ENCODE peak calls at places on chromosome 22, in four cellular contexts. T, Q, G and W are unnamed samples.

GRCh38 chr22:49103314-49104052 is 724.2 kb downstream of the BRD1 start:
- DNase-seq in G (peak), Q (no peak), T (no peak), W (no peak)

GRCh38 chr22:44582016-44582415 is 84.0 kb upstream of the RTL6 start:
- DNase-seq in Q (peak), T (no peak), G (peak), W (no peak)

GRCh38 chr22:42340695-42341383 is 70.4 kb upstream of the TCF20 start:
- DNase-seq in T (no peak), Q (no peak), G (no peak), W (no peak)

GRCh38 chr22:44383652-44384562 is 71.2 kb upstream of the SHISAL1 start:
- DNase-seq in Q (no peak), G (peak), T (no peak), W (no peak)

GRCh38 chr22:29167032-29167911 is 38.4 kb upstream of the EMID1 start:
- DNase-seq in Q (no peak), T (peak), G (no peak), W (no peak)

GRCh38 chr22:39284142-39284980 is 35.1 kb downstream of the RPL3 start:
- DNase-seq in G (no peak), T (no peak), Q (no peak), W (no peak)

GRCh38 chr22:25953919-25954318 is 211.9 kb downstream of the MYO18B start:
- DNase-seq in Q (no peak), G (no peak), T (no peak), W (no peak)

GRCh38 chr22:31400023-31400397 is 606 bp downstream of the DRG1 start:
- DNase-seq in G (no peak), Q (no peak), T (no peak), W (peak)

DNA sequence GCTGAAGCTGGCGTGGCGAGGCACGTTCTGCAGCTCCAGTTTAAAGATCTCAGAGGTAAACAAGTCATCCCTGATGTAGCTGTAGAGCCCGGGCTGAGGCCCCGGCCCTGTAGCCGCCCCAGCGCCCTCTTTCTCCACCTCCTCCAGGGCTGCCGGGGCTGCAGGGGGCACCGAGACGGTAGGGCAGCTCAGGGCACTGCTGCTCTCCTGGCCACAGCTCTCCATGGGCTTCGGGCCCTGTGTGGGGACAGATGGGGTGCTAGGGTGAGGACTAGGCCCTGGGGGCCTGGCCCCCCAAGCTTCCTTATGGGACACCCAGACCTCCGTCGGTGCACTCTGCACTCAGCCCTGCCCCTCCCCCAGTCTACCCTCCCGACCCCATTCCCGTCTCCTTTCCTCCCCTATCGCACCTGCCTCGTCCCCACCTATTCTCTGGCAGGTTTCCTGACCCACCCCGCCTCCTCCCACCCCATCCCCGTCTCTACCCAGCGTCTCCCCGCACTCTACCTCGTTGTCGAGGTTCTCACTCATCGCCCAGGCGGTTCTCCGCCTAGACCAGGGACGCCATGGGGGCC is 559 bp downstream of the RANBP1 start:
- DNase-seq in Q (no peak), G (no peak), T (no peak), W (no peak)
- TF ChIP-seq CTCF in Q (no peak), G (no peak), T (no peak), W (no peak)

GRCh38 chr22:18075101-18075730 is 2.6 kb upstream of the PEX26 start:
- DNase-seq in Q (no peak), T (no peak), G (no peak), W (no peak)

GRCh38 chr22:18070041-18070440 is 7.7 kb upstream of the PEX26 start:
- DNase-seq in Q (no peak), G (no peak), T (no peak), W (no peak)

GRCh38 chr22:18070556-18071306 is 7.1 kb upstream of the PEX26 start:
- DNase-seq in T (peak), Q (no peak), G (peak), W (no peak)

GRCh38 chr22:18068991-18069390 is 8.8 kb upstream of the PEX26 start:
- DNase-seq in G (no peak), T (no peak), Q (no peak), W (no peak)

DNA sequence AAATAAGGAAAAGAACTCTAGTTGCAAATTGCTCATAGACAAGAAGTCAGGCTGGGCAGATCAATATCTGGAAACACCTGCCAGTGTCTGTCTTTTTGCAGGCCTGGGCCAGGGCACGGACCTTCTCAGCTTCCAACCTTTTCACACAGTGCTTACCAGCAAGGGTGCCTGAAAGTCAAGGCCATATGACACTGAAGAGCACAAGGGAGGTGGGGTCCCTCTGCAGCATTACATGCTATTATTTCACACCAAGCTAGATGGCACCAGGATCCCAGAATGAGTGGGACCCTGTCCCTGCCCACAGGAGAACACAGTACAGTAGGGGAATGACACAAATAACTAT is 5.9 kb upstream of the PEX26 start:
- DNase-seq in G (no peak), T (no peak), Q (no peak), W (no peak)
- TF ChIP-seq CTCF in G (no peak), T (no peak), Q (no peak), W (no peak)

DNA sequence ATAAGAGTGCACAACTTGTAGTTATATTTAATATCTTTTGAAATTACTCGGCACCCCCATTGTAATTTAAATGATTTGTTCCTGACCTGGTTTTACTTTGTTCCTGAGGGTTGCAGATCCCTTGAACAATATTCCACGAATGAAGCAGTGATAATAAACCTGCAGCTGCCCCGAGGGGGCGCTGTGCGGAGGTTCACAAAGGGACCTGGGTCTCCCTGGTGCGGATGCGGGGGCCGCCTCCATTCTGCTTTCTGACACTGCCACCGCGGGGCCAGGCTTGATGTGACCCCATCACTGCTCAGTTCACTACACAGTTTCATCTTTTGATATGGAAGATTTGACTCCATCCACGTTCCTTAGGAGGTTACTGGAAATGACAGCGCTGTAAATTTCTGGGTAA is 62.9 kb upstream of the PRODH start:
- DNase-seq in Q (no peak), G (no peak), T (no peak), W (peak)
- TF ChIP-seq CTCF in Q (no peak), G (no peak), T (no peak), W (peak)

DNA sequence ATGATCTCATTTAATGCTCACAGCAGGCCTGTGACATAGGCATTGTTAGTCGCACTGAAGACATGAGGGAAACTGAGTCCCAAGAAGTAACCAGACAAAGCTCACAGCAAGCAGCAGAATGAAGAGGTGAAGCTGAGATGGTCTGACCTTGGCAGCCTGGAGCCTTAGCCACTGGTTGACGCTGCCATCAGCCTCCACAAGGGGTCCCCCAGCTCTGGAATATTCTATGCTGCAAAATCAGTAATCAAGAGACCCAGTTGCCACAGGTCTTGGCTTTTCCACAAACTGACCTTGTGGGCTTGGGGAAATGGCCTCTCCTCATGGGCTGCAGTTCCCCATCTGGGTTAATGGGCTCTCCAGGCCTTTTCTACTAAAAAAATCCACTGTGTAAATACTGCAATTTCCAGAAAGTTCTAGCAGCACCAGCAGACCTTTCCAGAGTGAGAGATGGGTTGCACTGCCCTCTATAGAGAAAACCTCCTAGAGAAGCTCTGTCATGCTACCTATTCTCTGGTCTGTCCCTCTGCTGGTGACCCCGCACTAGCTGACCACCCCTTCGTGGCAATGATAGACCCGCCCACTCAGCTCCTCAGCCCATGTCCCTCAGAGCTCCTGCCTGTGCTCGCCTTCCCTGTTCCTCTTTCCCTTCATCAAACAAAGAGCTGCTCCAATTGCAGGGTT is 22.6 kb upstream of the ISX start:
- DNase-seq in Q (no peak), G (no peak), T (peak), W (peak)
- TF ChIP-seq CTCF in Q (no peak), G (peak), T (peak), W (no peak)

GRCh38 chr22:36335621-36336020 is 52.1 kb downstream of the MYH9 start:
- DNase-seq in Q (no peak), G (no peak), T (no peak), W (no peak)

GRCh38 chr22:36334081-36334831 is 53.5 kb downstream of the MYH9 start:
- DNase-seq in G (peak), T (peak), Q (no peak), W (no peak)

GRCh38 chr22:36337365-36338130 is 50.2 kb downstream of the MYH9 start:
- DNase-seq in G (no peak), T (no peak), Q (no peak), W (no peak)

GRCh38 chr22:36334838-36335603 is 52.7 kb downstream of the MYH9 start:
- DNase-seq in T (no peak), Q (no peak), G (peak), W (no peak)

DNA sequence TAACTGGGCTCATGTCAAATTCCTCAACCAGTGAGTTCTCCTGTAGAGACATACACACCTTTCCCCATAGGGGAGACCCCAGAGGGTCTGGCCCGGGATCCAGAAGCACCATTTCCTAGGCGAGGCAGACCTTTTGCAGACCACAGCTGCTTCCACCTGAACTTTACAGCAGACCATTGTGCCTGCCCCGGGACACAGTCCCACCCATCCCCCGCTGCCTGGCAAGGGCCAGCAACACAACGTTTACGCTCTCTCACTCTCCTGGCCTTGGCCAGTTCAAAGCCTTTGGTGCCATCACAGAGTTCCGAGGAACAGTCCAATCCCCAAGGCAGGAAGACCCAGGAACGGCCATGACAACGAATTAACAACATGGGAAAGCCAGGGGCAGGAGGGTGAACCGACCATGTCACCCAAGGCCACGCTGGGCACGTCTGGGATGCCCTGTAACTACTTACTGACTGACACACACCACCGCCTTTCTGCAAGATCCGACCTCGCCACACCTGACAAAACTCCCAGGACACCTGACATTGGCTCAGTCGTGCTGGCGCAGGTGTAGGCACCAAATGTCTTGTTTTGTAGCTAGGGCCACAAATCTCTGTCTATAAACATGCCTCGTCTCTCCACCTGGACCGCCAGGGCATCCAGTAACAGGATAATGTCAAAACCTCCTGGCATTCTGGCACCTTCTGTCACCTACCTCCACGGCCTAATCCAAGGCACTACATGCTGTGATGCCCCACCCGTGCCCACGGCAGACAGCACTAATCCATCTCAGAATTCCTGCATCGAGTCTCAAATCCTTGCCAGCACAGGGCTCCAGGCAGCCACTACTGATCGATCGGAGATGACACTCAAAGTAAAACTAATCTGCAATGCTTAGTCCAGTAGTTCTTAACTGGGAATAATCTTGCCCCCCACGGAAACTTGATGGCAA is 51.3 kb downstream of the MYH9 start:
- DNase-seq in G (no peak), Q (no peak), T (no peak), W (no peak)
- TF ChIP-seq CTCF in G (no peak), Q (no peak), T (no peak), W (no peak)

GRCh38 chr22:41237707-41238569 is 2.8 kb downstream of the CHADL start:
- DNase-seq in G (no peak), Q (no peak), T (peak), W (peak)
- TF ChIP-seq CTCF in G (peak), Q (no peak), T (peak), W (peak)

GRCh38 chr22:41096391-41096790 is 4.0 kb downstream of the EP300 start:
- DNase-seq in G (no peak), Q (no peak), T (no peak), W (no peak)
- TF ChIP-seq CTCF in G (no peak), Q (no peak), T (no peak), W (no peak)

GRCh38 chr22:32801001-32801435 is 487 bp upstream of the TIMP3 start:
- DNase-seq in Q (no peak), T (no peak), G (no peak), W (no peak)
- TF ChIP-seq CTCF in Q (no peak), T (no peak), G (no peak), W (no peak)